ENCODE peak calls at places on chromosomes 5 and 9, in six cellular contexts. H is SK-N-SH; C is AML-193; Y is hypothalamus; G is activated T-cell treated with anti-CD3 and anti-CD28 coated beads, Interleukin-2, amount 50 U/mL, for 72 hours; V is T-helper 22 cell. M is an unnamed sample.
A peak's percentile ranks its signal among the peaks of the same experiment; 100 is the strongest.

GRCh38 chr9:79020266-79020665 is 551.5 kb upstream of the TLE4 start:
- DNase-seq in H (no peak), C (no peak), Y (no peak), G (no peak), V (no peak), M (no peak)

GRCh38 chr5:53549792-53550191 is 10.6 kb upstream of the NDUFS4 start:
- DNase-seq in H (no peak), C (no peak), Y (no peak), G (no peak), V (no peak), M (no peak)

GRCh38 chr5:180423598-180423997 is 70.5 kb upstream of the GFPT2 start:
- DNase-seq in H (no peak), C (no peak), Y (no peak), G (no peak), V (no peak), M (no peak)

GRCh38 chr5:79581535-79581934 is 30.7 kb upstream of the TENT2 start:
- DNase-seq in H (no peak), C (no peak), Y (no peak), G (no peak), V (no peak), M (no peak)

GRCh38 chr9:88998506-88998905 is 7.2 kb downstream of the S1PR3 start:
- DNase-seq in H (no peak), C (peak; percentile 34), Y (no peak), G (no peak), V (no peak), M (no peak)

GRCh38 chr5:372556-372910 is 51.0 kb downstream of the AHRR start:
- DNase-seq in H (peak; percentile 36), C (peak; percentile 10), Y (no peak), G (no peak), V (no peak), M (peak; percentile 81)

GRCh38 chr5:168020522-168021294 is 270.7 kb upstream of the WWC1 start:
- DNase-seq in H (no peak), C (no peak), Y (no peak), G (no peak), V (no peak), M (no peak)

GRCh38 chr5:58454025-58454424 is 5.9 kb downstream of the PLK2 start:
- DNase-seq in H (no peak), C (no peak), Y (no peak), G (no peak), V (no peak), M (no peak)

GRCh38 chr5:76608833-76609232 is 14.4 kb downstream of the F2RL2 start:
- DNase-seq in H (no peak), C (no peak), Y (no peak), G (no peak), V (no peak), M (peak; percentile 38)

GRCh38 chr5:25858019-25858418 is 1180.4 kb downstream of the CDH9 start:
- DNase-seq in H (peak; percentile 14), C (no peak), Y (no peak), G (no peak), V (no peak), M (peak; percentile 11)

GRCh38 chr9:81374881-81375280 is 314.5 kb downstream of the TLE1 start:
- DNase-seq in H (no peak), C (no peak), Y (no peak), G (no peak), V (no peak), M (no peak)

GRCh38 chr5:9774472-9775079 is 144.4 kb upstream of the TAS2R1 start:
- DNase-seq in H (no peak), C (no peak), Y (no peak), G (no peak), V (no peak), M (no peak)

GRCh38 chr5:3092211-3092610 is 340.7 kb upstream of the IRX2 start:
- DNase-seq in H (no peak), C (no peak), Y (no peak), G (no peak), V (no peak), M (no peak)

GRCh38 chr9:37667706-37668672 is 17.2 kb downstream of the FRMPD1 start:
- DNase-seq in H (no peak), C (no peak), Y (no peak), G (no peak), V (no peak), M (no peak)

GRCh38 chr5:56434986-56435385 is 201.9 kb upstream of the ANKRD55 start:
- DNase-seq in H (peak; percentile 10), C (no peak), Y (no peak), G (no peak), V (no peak), M (no peak)

GRCh38 chr5:145347026-145347616 is 488.0 kb downstream of the PRELID2 start:
- DNase-seq in H (peak; percentile 24), C (peak; percentile 4), Y (no peak), G (no peak), V (no peak), M (peak; percentile 26)

GRCh38 chr9:136546697-136547481 is 1.0 kb upstream of the NOTCH1 start:
- DNase-seq in H (peak; percentile 62), C (no peak), Y (peak; percentile 57), G (peak; percentile 76), V (peak; percentile 29), M (peak; percentile 66)

GRCh38 chr9:27195191-27195590 is 86.2 kb downstream of the TEK start:
- DNase-seq in H (no peak), C (no peak), Y (no peak), G (no peak), V (no peak), M (no peak)

GRCh38 chr9:132241840-132242620 is 80.2 kb downstream of the NTNG2 start:
- DNase-seq in H (peak; percentile 67), C (no peak), Y (no peak), G (peak; percentile 50), V (peak; percentile 37), M (peak; percentile 72)

GRCh38 chr9:81317939-81318338 is 371.4 kb downstream of the TLE1 start:
- DNase-seq in H (no peak), C (no peak), Y (no peak), G (no peak), V (no peak), M (no peak)